ENCODE peak calls at places on chromosomes 1 and 21, in five cellular contexts. One of them, this sample, is unnamed.

GRCh38 chr1:226772456-226773139 is 33.5 kb upstream of the ITPKB start:
- DNase-seq in dorsolateral prefrontal cortex: no peak
- DNase-seq in HT1080: no peak
- DNase-seq in neural crest cell: no peak
- DNase-seq in amniotic epithelial cell: no peak
- DNase-seq in this sample: no peak

GRCh38 chr1:19065526-19066247 is 109.2 kb upstream of the IFFO2 start:
- DNase-seq in dorsolateral prefrontal cortex: no peak
- DNase-seq in HT1080: no peak
- DNase-seq in neural crest cell: no peak
- DNase-seq in amniotic epithelial cell: no peak
- DNase-seq in this sample: no peak

GRCh38 chr1:204446413-204447111 is 34.9 kb upstream of the PPP1R15B start:
- DNase-seq in dorsolateral prefrontal cortex: peak
- DNase-seq in HT1080: peak
- DNase-seq in neural crest cell: peak
- DNase-seq in amniotic epithelial cell: peak
- DNase-seq in this sample: peak

GRCh38 chr1:110687244-110687643 is 12.5 kb upstream of the KCNA3 start:
- DNase-seq in dorsolateral prefrontal cortex: no peak
- DNase-seq in HT1080: peak
- DNase-seq in neural crest cell: no peak
- DNase-seq in amniotic epithelial cell: peak
- DNase-seq in this sample: no peak

GRCh38 chr1:84721152-84721551 is 30.9 kb upstream of the SSX2IP start:
- DNase-seq in dorsolateral prefrontal cortex: no peak
- DNase-seq in HT1080: peak
- DNase-seq in neural crest cell: no peak
- DNase-seq in amniotic epithelial cell: peak
- DNase-seq in this sample: no peak

GRCh38 chr1:50735443-50735842 is 224.6 kb downstream of the FAF1 start:
- DNase-seq in dorsolateral prefrontal cortex: no peak
- DNase-seq in HT1080: no peak
- DNase-seq in neural crest cell: no peak
- DNase-seq in amniotic epithelial cell: peak
- DNase-seq in this sample: no peak

GRCh38 chr1:58932820-58933598 is 149.2 kb upstream of the JUN start:
- DNase-seq in dorsolateral prefrontal cortex: no peak
- DNase-seq in HT1080: peak
- DNase-seq in neural crest cell: no peak
- DNase-seq in amniotic epithelial cell: peak
- DNase-seq in this sample: peak

GRCh38 chr1:111540928-111541327 is 37.5 kb upstream of the ADORA3 start:
- DNase-seq in dorsolateral prefrontal cortex: no peak
- DNase-seq in HT1080: no peak
- DNase-seq in neural crest cell: no peak
- DNase-seq in amniotic epithelial cell: no peak
- DNase-seq in this sample: no peak

GRCh38 chr1:20261095-20261494 is 29.6 kb upstream of the VWA5B1 start:
- DNase-seq in dorsolateral prefrontal cortex: no peak
- DNase-seq in HT1080: no peak
- DNase-seq in neural crest cell: no peak
- DNase-seq in amniotic epithelial cell: no peak
- DNase-seq in this sample: no peak

GRCh38 chr1:207852576-207853371 is 58.2 kb downstream of the CD34 start:
- DNase-seq in dorsolateral prefrontal cortex: no peak
- DNase-seq in HT1080: no peak
- DNase-seq in neural crest cell: no peak
- DNase-seq in amniotic epithelial cell: no peak
- DNase-seq in this sample: no peak

GRCh38 chr21:39263372-39263771 is 50.1 kb downstream of the BRWD1 start:
- DNase-seq in dorsolateral prefrontal cortex: no peak
- DNase-seq in HT1080: no peak
- DNase-seq in neural crest cell: no peak
- DNase-seq in amniotic epithelial cell: peak
- DNase-seq in this sample: no peak

GRCh38 chr1:24203404-24203803 is 16.3 kb upstream of the IFNLR1 start:
- DNase-seq in dorsolateral prefrontal cortex: no peak
- DNase-seq in HT1080: no peak
- DNase-seq in neural crest cell: no peak
- DNase-seq in amniotic epithelial cell: no peak
- DNase-seq in this sample: no peak

GRCh38 chr21:42421018-42421793 is 17.5 kb downstream of the UBASH3A start:
- DNase-seq in dorsolateral prefrontal cortex: no peak
- DNase-seq in HT1080: no peak
- DNase-seq in neural crest cell: no peak
- DNase-seq in amniotic epithelial cell: no peak
- DNase-seq in this sample: no peak

GRCh38 chr21:37208741-37209225 is 58.4 kb downstream of the VPS26C start:
- DNase-seq in dorsolateral prefrontal cortex: no peak
- DNase-seq in HT1080: no peak
- DNase-seq in neural crest cell: no peak
- DNase-seq in amniotic epithelial cell: no peak
- DNase-seq in this sample: no peak

GRCh38 chr1:43185021-43185420 is 12.9 kb downstream of the CFAP57 start:
- DNase-seq in dorsolateral prefrontal cortex: no peak
- DNase-seq in HT1080: no peak
- DNase-seq in neural crest cell: no peak
- DNase-seq in amniotic epithelial cell: no peak
- DNase-seq in this sample: no peak

GRCh38 chr1:41765109-41765655 is 153.5 kb downstream of the HIVEP3 start:
- DNase-seq in dorsolateral prefrontal cortex: no peak
- DNase-seq in HT1080: no peak
- DNase-seq in neural crest cell: no peak
- DNase-seq in amniotic epithelial cell: no peak
- DNase-seq in this sample: no peak

GRCh38 chr1:14913475-14914155 is 239.9 kb upstream of the TMEM51 start:
- DNase-seq in dorsolateral prefrontal cortex: no peak
- DNase-seq in HT1080: no peak
- DNase-seq in neural crest cell: no peak
- DNase-seq in amniotic epithelial cell: no peak
- DNase-seq in this sample: no peak

GRCh38 chr21:27840273-27840672 is 873.4 kb upstream of the ADAMTS5 start:
- DNase-seq in dorsolateral prefrontal cortex: no peak
- DNase-seq in HT1080: no peak
- DNase-seq in neural crest cell: no peak
- DNase-seq in amniotic epithelial cell: no peak
- DNase-seq in this sample: no peak

GRCh38 chr1:233269656-233270055 is 25.9 kb downstream of the PCNX2 start:
- DNase-seq in dorsolateral prefrontal cortex: no peak
- DNase-seq in HT1080: no peak
- DNase-seq in neural crest cell: no peak
- DNase-seq in amniotic epithelial cell: peak
- DNase-seq in this sample: no peak

GRCh38 chr1:45543599-45544417 is 6.8 kb upstream of the AKR1A1 start:
- DNase-seq in dorsolateral prefrontal cortex: no peak
- DNase-seq in HT1080: no peak
- DNase-seq in neural crest cell: no peak
- DNase-seq in amniotic epithelial cell: peak
- DNase-seq in this sample: no peak

GRCh38 chr1:222284466-222284865 is 263.4 kb downstream of the HHIPL2 start:
- DNase-seq in dorsolateral prefrontal cortex: no peak
- DNase-seq in HT1080: no peak
- DNase-seq in neural crest cell: no peak
- DNase-seq in amniotic epithelial cell: peak
- DNase-seq in this sample: no peak

GRCh38 chr21:42129300-42130266 is 58.5 kb downstream of the UMODL1 start:
- DNase-seq in dorsolateral prefrontal cortex: no peak
- DNase-seq in HT1080: no peak
- DNase-seq in neural crest cell: no peak
- DNase-seq in amniotic epithelial cell: peak
- DNase-seq in this sample: no peak

GRCh38 chr1:23394664-23395063 is 25.0 kb upstream of the ZNF436 start:
- DNase-seq in dorsolateral prefrontal cortex: no peak
- DNase-seq in HT1080: peak
- DNase-seq in neural crest cell: peak
- DNase-seq in amniotic epithelial cell: peak
- DNase-seq in this sample: peak

GRCh38 chr1:33927721-33928120 is 63.8 kb downstream of the HMGB4 start:
- DNase-seq in dorsolateral prefrontal cortex: no peak
- DNase-seq in HT1080: no peak
- DNase-seq in neural crest cell: no peak
- DNase-seq in amniotic epithelial cell: no peak
- DNase-seq in this sample: no peak